ENCODE peak calls at places on chromosome 13, in nine cellular contexts. One of them, this sample, is unnamed.

GRCh38 chr13:46160474-46161066 is 21.4 kb downstream of the LCP1 start:
- DNase-seq in transverse colon: no peak
- DNase-seq in spleen: no peak
- DNase-seq in vagina: no peak
- DNase-seq in H1: no peak
- DNase-seq in K562: peak; percentile 32
- DNase-seq in HepG2: peak; percentile 58
- DNase-seq in breast epithelium: no peak
- DNase-seq in prostate gland: no peak
- DNase-seq in this sample: no peak

GRCh38 chr13:35871561-35871960 is 259.6 kb downstream of the DCLK1 start:
- DNase-seq in transverse colon: no peak
- DNase-seq in spleen: no peak
- DNase-seq in vagina: no peak
- DNase-seq in H1: no peak
- DNase-seq in K562: no peak
- DNase-seq in HepG2: no peak
- DNase-seq in breast epithelium: no peak
- DNase-seq in prostate gland: no peak
- DNase-seq in this sample: no peak

GRCh38 chr13:74771964-74772363 is 637.8 kb upstream of the KLF12 start:
- DNase-seq in transverse colon: no peak
- DNase-seq in spleen: no peak
- DNase-seq in vagina: no peak
- DNase-seq in H1: no peak
- DNase-seq in K562: no peak
- DNase-seq in HepG2: no peak
- DNase-seq in breast epithelium: no peak
- DNase-seq in prostate gland: no peak
- DNase-seq in this sample: no peak

GRCh38 chr13:24214528-24214927 is 54.0 kb downstream of the SPATA13 start:
- DNase-seq in transverse colon: no peak
- DNase-seq in spleen: no peak
- DNase-seq in vagina: no peak
- DNase-seq in H1: no peak
- DNase-seq in K562: no peak
- DNase-seq in HepG2: no peak
- DNase-seq in breast epithelium: no peak
- DNase-seq in prostate gland: no peak
- DNase-seq in this sample: no peak

GRCh38 chr13:46721054-46721453 is 75.9 kb downstream of the ESD start:
- DNase-seq in transverse colon: peak; percentile 39
- DNase-seq in spleen: no peak
- DNase-seq in vagina: no peak
- DNase-seq in H1: no peak
- DNase-seq in K562: peak; percentile 11
- DNase-seq in HepG2: peak; percentile 33
- DNase-seq in breast epithelium: no peak
- DNase-seq in prostate gland: peak; percentile 42
- DNase-seq in this sample: peak; percentile 53

GRCh38 chr13:110233181-110233641 is 73.7 kb downstream of the COL4A1 start:
- DNase-seq in transverse colon: no peak
- DNase-seq in spleen: no peak
- DNase-seq in vagina: no peak
- DNase-seq in H1: peak; percentile 27
- DNase-seq in K562: no peak
- DNase-seq in HepG2: no peak
- DNase-seq in breast epithelium: no peak
- DNase-seq in prostate gland: no peak
- DNase-seq in this sample: no peak

GRCh38 chr13:52984881-52985363 is 43.7 kb upstream of the OLFM4 start:
- DNase-seq in transverse colon: no peak
- DNase-seq in spleen: no peak
- DNase-seq in vagina: no peak
- DNase-seq in H1: no peak
- DNase-seq in K562: no peak
- DNase-seq in HepG2: no peak
- DNase-seq in breast epithelium: no peak
- DNase-seq in prostate gland: no peak
- DNase-seq in this sample: no peak

GRCh38 chr13:30235206-30235605 is 72.1 kb downstream of the KATNAL1 start:
- DNase-seq in transverse colon: no peak
- DNase-seq in spleen: no peak
- DNase-seq in vagina: no peak
- DNase-seq in H1: no peak
- DNase-seq in K562: no peak
- DNase-seq in HepG2: no peak
- DNase-seq in breast epithelium: no peak
- DNase-seq in prostate gland: no peak
- DNase-seq in this sample: no peak

GRCh38 chr13:48078251-48078656 is 16.6 kb downstream of the MED4 start:
- DNase-seq in transverse colon: peak; percentile 13
- DNase-seq in spleen: no peak
- DNase-seq in vagina: no peak
- DNase-seq in H1: no peak
- DNase-seq in K562: no peak
- DNase-seq in HepG2: peak; percentile 42
- DNase-seq in breast epithelium: no peak
- DNase-seq in prostate gland: no peak
- DNase-seq in this sample: no peak

GRCh38 chr13:23656637-23657036 is 86.4 kb downstream of the TNFRSF19 start:
- DNase-seq in transverse colon: no peak
- DNase-seq in spleen: no peak
- DNase-seq in vagina: no peak
- DNase-seq in H1: no peak
- DNase-seq in K562: no peak
- DNase-seq in HepG2: peak; percentile 45
- DNase-seq in breast epithelium: no peak
- DNase-seq in prostate gland: no peak
- DNase-seq in this sample: no peak

GRCh38 chr13:67048793-67049150 is 181.4 kb downstream of the PCDH9 start:
- DNase-seq in transverse colon: no peak
- DNase-seq in spleen: no peak
- DNase-seq in vagina: no peak
- DNase-seq in H1: no peak
- DNase-seq in K562: no peak
- DNase-seq in HepG2: no peak
- DNase-seq in breast epithelium: no peak
- DNase-seq in prostate gland: no peak
- DNase-seq in this sample: no peak

GRCh38 chr13:46523972-46524737 is 28.8 kb upstream of the LRCH1 start:
- DNase-seq in transverse colon: no peak
- DNase-seq in spleen: no peak
- DNase-seq in vagina: no peak
- DNase-seq in H1: no peak
- DNase-seq in K562: no peak
- DNase-seq in HepG2: no peak
- DNase-seq in breast epithelium: no peak
- DNase-seq in prostate gland: no peak
- DNase-seq in this sample: no peak

GRCh38 chr13:67366533-67366932 is 136.4 kb upstream of the PCDH9 start:
- DNase-seq in transverse colon: no peak
- DNase-seq in spleen: no peak
- DNase-seq in vagina: no peak
- DNase-seq in H1: no peak
- DNase-seq in K562: no peak
- DNase-seq in HepG2: no peak
- DNase-seq in breast epithelium: no peak
- DNase-seq in prostate gland: no peak
- DNase-seq in this sample: no peak

GRCh38 chr13:94251801-94252200 is 227.7 kb downstream of the DCT start:
- DNase-seq in transverse colon: no peak
- DNase-seq in spleen: no peak
- DNase-seq in vagina: no peak
- DNase-seq in H1: no peak
- DNase-seq in K562: no peak
- DNase-seq in HepG2: no peak
- DNase-seq in breast epithelium: no peak
- DNase-seq in prostate gland: no peak
- DNase-seq in this sample: no peak

GRCh38 chr13:39965309-39965708 is 309.8 kb downstream of the COG6 start:
- DNase-seq in transverse colon: no peak
- DNase-seq in spleen: no peak
- DNase-seq in vagina: no peak
- DNase-seq in H1: no peak
- DNase-seq in K562: no peak
- DNase-seq in HepG2: no peak
- DNase-seq in breast epithelium: no peak
- DNase-seq in prostate gland: no peak
- DNase-seq in this sample: no peak

GRCh38 chr13:105804561-105805190 is 730.8 kb downstream of the EFNB2 start:
- DNase-seq in transverse colon: no peak
- DNase-seq in spleen: no peak
- DNase-seq in vagina: no peak
- DNase-seq in H1: no peak
- DNase-seq in K562: no peak
- DNase-seq in HepG2: no peak
- DNase-seq in breast epithelium: no peak
- DNase-seq in prostate gland: peak; percentile 27
- DNase-seq in this sample: no peak

GRCh38 chr13:105805866-105806265 is 729.6 kb downstream of the EFNB2 start:
- DNase-seq in transverse colon: no peak
- DNase-seq in spleen: no peak
- DNase-seq in vagina: no peak
- DNase-seq in H1: no peak
- DNase-seq in K562: no peak
- DNase-seq in HepG2: no peak
- DNase-seq in breast epithelium: no peak
- DNase-seq in prostate gland: no peak
- DNase-seq in this sample: no peak

DNA sequence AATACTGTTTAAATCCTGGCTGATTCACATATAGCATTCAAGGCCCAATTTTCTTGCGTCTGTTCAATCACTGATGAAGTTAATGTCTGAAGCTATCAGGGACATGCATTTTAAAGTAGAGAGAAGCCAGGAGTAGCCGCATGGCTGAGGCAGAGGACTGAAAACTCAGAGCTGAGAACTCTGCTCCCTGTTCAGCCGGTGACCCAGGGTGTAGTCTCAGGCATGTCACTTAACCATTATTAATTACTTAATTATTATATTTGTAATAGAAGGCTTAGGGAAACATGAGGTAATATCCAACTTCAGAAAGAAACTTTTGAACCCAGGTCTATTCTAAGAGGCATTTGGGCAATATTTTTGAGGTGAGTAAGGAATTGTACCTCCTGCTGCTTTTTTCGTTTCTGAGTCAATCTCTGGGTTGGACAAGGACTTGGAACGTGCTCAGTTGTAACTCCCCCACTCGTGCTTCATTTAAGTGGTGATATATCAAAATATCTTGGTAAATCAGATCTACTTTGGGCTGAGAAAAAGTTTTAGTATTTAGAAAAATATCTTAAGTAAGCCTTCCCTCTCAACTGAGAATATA is 729.0 kb downstream of the EFNB2 start:
- DNase-seq in transverse colon: no peak
- DNase-seq in spleen: no peak
- DNase-seq in vagina: no peak
- DNase-seq in H1: no peak
- DNase-seq in K562: no peak
- DNase-seq in HepG2: no peak
- DNase-seq in breast epithelium: no peak
- DNase-seq in prostate gland: no peak
- DNase-seq in this sample: no peak
- TF ChIP-seq POLR2AphosphoS5 in transverse colon: no peak
- TF ChIP-seq POLR2AphosphoS5 in spleen: no peak
- TF ChIP-seq POLR2AphosphoS5 in vagina: no peak
- TF ChIP-seq POLR2AphosphoS5 in H1: no peak
- TF ChIP-seq POLR2AphosphoS5 in K562: no peak
- TF ChIP-seq POLR2AphosphoS5 in HepG2: no peak
- TF ChIP-seq POLR2AphosphoS5 in breast epithelium: no peak
- TF ChIP-seq POLR2AphosphoS5 in prostate gland: no peak
- TF ChIP-seq POLR2AphosphoS5 in this sample: no peak

DNA sequence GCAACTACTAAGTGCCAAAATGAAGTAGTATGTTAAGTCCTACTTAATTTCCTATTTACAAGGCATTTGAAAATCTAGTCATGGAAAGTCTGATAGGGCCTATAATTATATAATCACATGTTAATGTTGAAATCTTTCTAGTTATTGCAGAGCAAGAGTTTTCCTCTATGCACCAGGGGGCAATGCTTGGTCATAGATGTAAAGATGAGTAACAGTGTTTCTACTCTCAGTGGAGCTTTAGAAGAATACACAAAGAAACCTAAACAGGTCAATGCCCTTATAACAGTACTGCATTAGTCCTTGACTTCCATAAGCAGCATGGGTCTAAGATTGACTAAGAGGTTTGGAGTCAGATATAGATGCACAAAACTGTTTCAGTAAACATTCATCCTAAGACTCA is 218.7 kb downstream of the KCTD12 start:
- DNase-seq in transverse colon: no peak
- DNase-seq in spleen: no peak
- DNase-seq in vagina: no peak
- DNase-seq in H1: no peak
- DNase-seq in K562: no peak
- DNase-seq in HepG2: no peak
- DNase-seq in breast epithelium: no peak
- DNase-seq in prostate gland: no peak
- DNase-seq in this sample: no peak
- TF ChIP-seq CTCF in transverse colon: no peak
- TF ChIP-seq CTCF in spleen: no peak
- TF ChIP-seq CTCF in vagina: no peak
- TF ChIP-seq CTCF in H1: peak; percentile 20
- TF ChIP-seq CTCF in K562: no peak
- TF ChIP-seq CTCF in HepG2: no peak
- TF ChIP-seq CTCF in breast epithelium: no peak
- TF ChIP-seq CTCF in prostate gland: no peak
- TF ChIP-seq CTCF in this sample: no peak

GRCh38 chr13:114313061-114313860 is 1.0 kb upstream of the CHAMP1 start:
- DNase-seq in transverse colon: peak; percentile 16
- DNase-seq in spleen: peak; percentile 69
- DNase-seq in vagina: no peak
- DNase-seq in H1: no peak
- DNase-seq in K562: no peak
- DNase-seq in HepG2: no peak
- DNase-seq in breast epithelium: no peak
- DNase-seq in prostate gland: no peak
- DNase-seq in this sample: no peak
- TF ChIP-seq POLR2A in transverse colon: no peak
- TF ChIP-seq POLR2A in spleen: no peak
- TF ChIP-seq POLR2A in vagina: no peak
- TF ChIP-seq POLR2A in H1: no peak
- TF ChIP-seq POLR2A in K562: peak; percentile 44
- TF ChIP-seq POLR2A in HepG2: no peak
- TF ChIP-seq POLR2A in breast epithelium: no peak
- TF ChIP-seq POLR2A in prostate gland: no peak
- TF ChIP-seq POLR2A in this sample: no peak

DNA sequence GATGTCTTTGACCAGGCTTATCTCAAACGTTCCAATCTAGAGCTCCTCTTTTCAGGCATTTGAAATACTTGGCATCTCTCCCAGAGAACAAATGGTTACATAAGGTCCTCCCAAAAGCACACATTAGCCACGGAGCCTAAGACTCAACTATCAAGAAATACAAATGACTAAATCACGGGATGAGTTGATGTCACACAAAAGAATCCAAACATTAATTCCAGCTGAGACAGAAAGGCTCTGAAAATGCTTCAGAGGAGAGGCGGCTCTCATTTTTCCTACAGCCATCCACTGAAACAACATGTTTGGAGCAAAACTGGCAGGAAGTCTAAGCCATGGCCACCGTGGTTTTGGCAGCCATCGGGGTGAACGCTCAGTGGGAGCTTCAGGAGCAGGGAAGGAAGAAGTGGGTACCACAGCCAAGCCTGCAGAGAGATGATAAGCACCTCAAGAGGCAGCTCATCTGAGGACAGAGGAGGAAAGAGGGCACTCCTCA is 122.5 kb downstream of the STK24 start:
- DNase-seq in transverse colon: no peak
- DNase-seq in spleen: no peak
- DNase-seq in vagina: no peak
- DNase-seq in H1: no peak
- DNase-seq in K562: no peak
- DNase-seq in HepG2: peak; percentile 41
- DNase-seq in breast epithelium: no peak
- DNase-seq in prostate gland: peak; percentile 50
- DNase-seq in this sample: no peak
- TF ChIP-seq POLR2AphosphoS5 in transverse colon: peak; percentile 66
- TF ChIP-seq POLR2AphosphoS5 in spleen: peak; percentile 48
- TF ChIP-seq POLR2AphosphoS5 in vagina: peak; percentile 86
- TF ChIP-seq POLR2AphosphoS5 in H1: no peak
- TF ChIP-seq POLR2AphosphoS5 in K562: no peak
- TF ChIP-seq POLR2AphosphoS5 in HepG2: no peak
- TF ChIP-seq POLR2AphosphoS5 in breast epithelium: no peak
- TF ChIP-seq POLR2AphosphoS5 in prostate gland: peak; percentile 85
- TF ChIP-seq POLR2AphosphoS5 in this sample: peak; percentile 64

This sample was measured in stomach.